ENCODE peak calls at places on chromosomes 6 and 20, in five cellular contexts. P is AG09319, J is esophagus squamous epithelium, E is suprapubic skin, L is heart right ventricle. I is an unnamed sample.

GRCh38 chr20:36491901-36492617 is 49.3 kb upstream of the MYL9 start:
- DNase-seq in P (no peak), J (no peak), E (peak; percentile 63), L (peak; percentile 42), I (no peak)

GRCh38 chr6:156379392-156379910 is 397.7 kb upstream of the ARID1B start:
- DNase-seq in P (no peak), J (no peak), E (no peak), L (no peak), I (no peak)

GRCh38 chr6:124099520-124099919 is 295.9 kb downstream of the NKAIN2 start:
- DNase-seq in P (no peak), J (no peak), E (no peak), L (no peak), I (no peak)

GRCh38 chr6:107786709-107787588 is 37.2 kb downstream of the SCML4 start:
- DNase-seq in P (no peak), J (no peak), E (no peak), L (no peak), I (no peak)

GRCh38 chr6:41558033-41558807 is 12.0 kb downstream of the FOXP4 start:
- DNase-seq in P (no peak), J (no peak), E (no peak), L (no peak), I (no peak)

GRCh38 chr6:159654483-159655098 is 38.5 kb downstream of the SOD2 start:
- DNase-seq in P (peak; percentile 31), J (no peak), E (no peak), L (no peak), I (no peak)

GRCh38 chr20:2162125-2162822 is 60.6 kb downstream of the STK35 start:
- DNase-seq in P (no peak), J (no peak), E (no peak), L (no peak), I (no peak)

GRCh38 chr20:34604980-34605788 is 46.7 kb downstream of the MAP1LC3A start:
- DNase-seq in P (peak; percentile 54), J (no peak), E (no peak), L (peak; percentile 54), I (peak; percentile 11)

GRCh38 chr6:96394727-96395126 is 126.9 kb upstream of the UFL1 start:
- DNase-seq in P (no peak), J (no peak), E (no peak), L (no peak), I (no peak)

GRCh38 chr6:169118346-169118830 is 135.3 kb downstream of the THBS2 start:
- DNase-seq in P (no peak), J (no peak), E (no peak), L (no peak), I (no peak)

GRCh38 chr6:169119669-169120068 is 134.0 kb downstream of the THBS2 start:
- DNase-seq in P (no peak), J (no peak), E (no peak), L (no peak), I (no peak)

GRCh38 chr6:169117663-169118062 is 136.0 kb downstream of the THBS2 start:
- DNase-seq in P (no peak), J (no peak), E (no peak), L (no peak), I (peak; percentile 73)

GRCh38 chr6:169115632-169116031 is 138.0 kb downstream of the THBS2 start:
- DNase-seq in P (no peak), J (no peak), E (no peak), L (no peak), I (no peak)

DNA sequence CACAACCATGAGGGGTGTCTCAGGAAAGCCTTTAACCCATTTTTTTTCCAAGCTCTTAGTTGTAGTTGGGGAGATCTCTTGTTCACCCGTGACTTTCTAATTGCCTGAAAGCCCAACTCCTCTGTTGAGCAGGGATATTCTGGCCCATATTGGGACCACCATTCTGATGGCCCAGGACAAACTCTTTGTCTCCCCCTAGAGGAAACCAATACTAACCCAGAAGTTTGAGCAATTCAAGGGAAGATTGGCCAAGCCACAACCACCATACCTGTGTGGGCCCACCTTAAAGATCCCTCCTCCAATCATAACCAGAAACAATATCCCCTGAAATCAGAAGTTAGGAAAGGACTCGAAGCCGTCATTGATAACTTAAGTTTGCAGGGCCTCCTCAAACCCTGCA is 132.6 kb downstream of the THBS2 start:
- DNase-seq in P (no peak), J (no peak), E (no peak), L (no peak), I (no peak)
- TF ChIP-seq CTCF in P (no peak), J (no peak), E (no peak), L (no peak), I (no peak)

DNA sequence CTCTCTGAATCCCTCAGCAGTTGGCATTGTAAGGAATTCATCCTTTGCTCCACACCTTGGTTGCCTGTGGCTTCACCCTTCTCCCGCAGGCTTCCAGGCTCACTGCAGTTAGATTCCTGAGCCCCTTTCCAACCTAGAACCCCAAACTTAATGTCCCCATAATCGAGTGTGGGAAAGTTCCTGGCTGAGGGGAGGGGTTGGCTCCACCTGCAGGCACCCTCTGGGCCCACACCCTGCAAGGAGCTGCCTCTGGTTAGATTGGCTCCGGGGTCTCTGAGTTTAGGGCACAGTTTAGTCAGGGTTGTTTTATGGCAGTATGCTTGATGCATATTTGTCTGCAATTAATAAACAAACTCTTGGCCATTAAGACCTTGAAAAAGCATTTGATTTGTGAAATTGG is 63.4 kb downstream of the MTHFD1L start:
- DNase-seq in P (no peak), J (no peak), E (no peak), L (no peak), I (peak; percentile 54)
- TF ChIP-seq CTCF in P (peak; percentile 26), J (no peak), E (no peak), L (no peak), I (peak; percentile 25)

GRCh38 chr6:133551436-133551835 is 310.3 kb downstream of the EYA4 start:
- DNase-seq in P (no peak), J (no peak), E (no peak), L (no peak), I (no peak)
- TF ChIP-seq CTCF in P (no peak), J (no peak), E (no peak), L (no peak), I (peak; percentile 38)

GRCh38 chr6:37607949-37608348 is 89.7 kb downstream of the MDGA1 start:
- DNase-seq in P (no peak), J (no peak), E (no peak), L (no peak), I (no peak)
- TF ChIP-seq CTCF in P (peak; percentile 68), J (no peak), E (no peak), L (peak; percentile 44), I (peak; percentile 55)

GRCh38 chr20:549720-550496 is 6.3 kb upstream of the CSNK2A1 start:
- DNase-seq in P (no peak), J (no peak), E (no peak), L (no peak), I (no peak)
- TF ChIP-seq CTCF in P (no peak), J (no peak), E (no peak), L (no peak), I (no peak)

I was measured in osteocyte.